ENCODE peak calls at places on chromosomes 2 and 18, in seven cellular contexts. A is AG04450, P is fibroblast of villous mesenchyme, Q is fibroblast of lung, K is cardiac muscle cell, T is hepatocyte, C is PC-9. H is an unnamed sample.

GRCh38 chr2:180144311-180144813 is 137.3 kb upstream of the CWC22 start:
- DNase-seq in A (no peak), P (no peak), Q (no peak), K (no peak), T (no peak), C (no peak), H (no peak)

GRCh38 chr18:48921305-48922202 is 29.2 kb downstream of the SMAD7 start:
- DNase-seq in A (no peak), P (no peak), Q (no peak), K (no peak), T (no peak), C (no peak), H (no peak)

GRCh38 chr2:227657204-227657845 is 9.3 kb upstream of the SCYGR5 start:
- DNase-seq in A (no peak), P (peak; percentile 22), Q (peak; percentile 69), K (no peak), T (peak; percentile 30), C (no peak), H (no peak)

GRCh38 chr2:239723486-239724193 is 301.5 kb downstream of the NDUFA10 start:
- DNase-seq in A (no peak), P (no peak), Q (no peak), K (no peak), T (no peak), C (no peak), H (no peak)

GRCh38 chr18:31741096-31741735 is 19.5 kb downstream of the SLC25A52 start:
- DNase-seq in A (peak; percentile 2), P (peak; percentile 46), Q (peak; percentile 18), K (peak; percentile 33), T (peak; percentile 54), C (no peak), H (peak; percentile 33)

GRCh38 chr2:227871375-227871788 is at the start of gene DAW1:
- DNase-seq in A (no peak), P (peak; percentile 59), Q (peak; percentile 65), K (peak; percentile 85), T (no peak), C (peak; percentile 62), H (peak; percentile 45)

GRCh38 chr2:42498482-42498881 is 4.7 kb upstream of the KCNG3 start:
- DNase-seq in A (no peak), P (no peak), Q (peak; percentile 4), K (no peak), T (no peak), C (no peak), H (no peak)

GRCh38 chr2:138949517-138949916 is 169.3 kb upstream of the NXPH2 start:
- DNase-seq in A (no peak), P (no peak), Q (peak; percentile 27), K (no peak), T (no peak), C (peak; percentile 26), H (no peak)

GRCh38 chr2:202035089-202035940 is 1.7 kb downstream of the FZD7 start:
- DNase-seq in A (no peak), P (peak; percentile 67), Q (peak; percentile 83), K (peak; percentile 75), T (peak; percentile 83), C (peak; percentile 18), H (peak; percentile 82)

GRCh38 chr2:152335016-152335850 is at the start of gene FMNL2:
- DNase-seq in A (peak; percentile 18), P (peak; percentile 76), Q (peak; percentile 76), K (peak; percentile 92), T (peak; percentile 91), C (peak; percentile 88), H (peak; percentile 59)

GRCh38 chr18:36628435-36629094 is 200.2 kb downstream of the TPGS2 start:
- DNase-seq in A (peak; percentile 43), P (peak; percentile 78), Q (peak; percentile 19), K (no peak), T (peak; percentile 36), C (no peak), H (peak; percentile 85)

GRCh38 chr2:85135066-85135914 is 2.1 kb downstream of the TCF7L1 start:
- DNase-seq in A (no peak), P (no peak), Q (no peak), K (peak; percentile 19), T (no peak), C (no peak), H (no peak)

GRCh38 chr18:9380571-9381390 is 46.2 kb downstream of the TWSG1 start:
- DNase-seq in A (peak; percentile 20), P (peak; percentile 98), Q (peak; percentile 57), K (no peak), T (no peak), C (no peak), H (peak; percentile 89)

GRCh38 chr2:85264471-85264870 is 63.3 kb downstream of the TGOLN2 start:
- DNase-seq in A (no peak), P (no peak), Q (peak; percentile 86), K (peak; percentile 41), T (no peak), C (no peak), H (peak; percentile 68)

GRCh38 chr18:79738565-79739439 is 58.9 kb upstream of the KCNG2 start:
- DNase-seq in A (no peak), P (peak; percentile 69), Q (no peak), K (no peak), T (no peak), C (no peak), H (peak; percentile 74)

GRCh38 chr2:86592547-86593230 is 29.4 kb upstream of the CHMP3 start:
- DNase-seq in A (no peak), P (no peak), Q (peak; percentile 31), K (peak; percentile 7), T (no peak), C (no peak), H (no peak)

GRCh38 chr2:207143474-207144190 is 22.1 kb downstream of the KLF7 start:
- DNase-seq in A (no peak), P (peak; percentile 84), Q (peak; percentile 79), K (peak; percentile 54), T (peak; percentile 56), C (no peak), H (peak; percentile 91)

GRCh38 chr2:109242222-109242653 is 113.2 kb downstream of the SH3RF3 start:
- DNase-seq in A (no peak), P (no peak), Q (no peak), K (no peak), T (no peak), C (peak; percentile 21), H (peak; percentile 42)

GRCh38 chr2:202034249-202035088 is 814 bp downstream of the FZD7 start:
- DNase-seq in A (no peak), P (peak; percentile 45), Q (peak; percentile 49), K (peak; percentile 69), T (peak; percentile 68), C (peak; percentile 27), H (no peak)

GRCh38 chr2:9164112-9164608 is 42.5 kb upstream of the ASAP2 start:
- DNase-seq in A (no peak), P (no peak), Q (no peak), K (no peak), T (no peak), C (no peak), H (no peak)

GRCh38 chr2:9160732-9161131 is 45.9 kb upstream of the ASAP2 start:
- DNase-seq in A (no peak), P (no peak), Q (no peak), K (no peak), T (no peak), C (no peak), H (no peak)

GRCh38 chr2:9165625-9166024 is 41.0 kb upstream of the ASAP2 start:
- DNase-seq in A (no peak), P (no peak), Q (peak; percentile 77), K (no peak), T (no peak), C (no peak), H (peak; percentile 40)

GRCh38 chr2:9163306-9164111 is 43.1 kb upstream of the ASAP2 start:
- DNase-seq in A (no peak), P (no peak), Q (peak; percentile 79), K (no peak), T (no peak), C (peak; percentile 76), H (peak; percentile 79)

GRCh38 chr2:9162841-9163240 is 43.8 kb upstream of the ASAP2 start:
- DNase-seq in A (no peak), P (no peak), Q (no peak), K (no peak), T (no peak), C (no peak), H (no peak)
- H3K4me3 ChIP-seq in A (no peak overlapping the region), P (no peak overlapping the region), Q (no peak overlapping the region), K (no peak overlapping the region), T (no peak overlapping the region), C (no peak overlapping the region), H (no peak overlapping the region)

GRCh38 chr2:129193961-129194360 is 785.5 kb upstream of the RAB6C start:
- DNase-seq in A (no peak), P (no peak), Q (no peak), K (no peak), T (no peak), C (no peak), H (no peak)
- TF ChIP-seq CTCF in A (no peak), P (no peak), Q (no peak), K (no peak), T (no peak), C (no peak), H (no peak)

GRCh38 chr2:19109521-19109920 is 248.9 kb downstream of the OSR1 start:
- DNase-seq in A (no peak), P (no peak), Q (peak; percentile 44), K (no peak), T (no peak), C (no peak), H (no peak)
- H3K4me3 ChIP-seq in A (no peak overlapping the region), P (no peak overlapping the region), Q (no peak overlapping the region), K (no peak overlapping the region), T (no peak overlapping the region), C (no peak overlapping the region), H (no peak overlapping the region)

GRCh38 chr2:74700643-74701377 is 46.8 kb downstream of the SEMA4F start:
- DNase-seq in A (no peak), P (no peak), Q (no peak), K (no peak), T (no peak), C (no peak), H (no peak)

GRCh38 chr2:74703373-74703772 is 49.3 kb downstream of the SEMA4F start:
- DNase-seq in A (no peak), P (peak; percentile 71), Q (no peak), K (no peak), T (no peak), C (no peak), H (no peak)

GRCh38 chr2:74706741-74707140 is 52.7 kb downstream of the SEMA4F start:
- DNase-seq in A (no peak), P (no peak), Q (no peak), K (no peak), T (no peak), C (no peak), H (no peak)

GRCh38 chr2:74704216-74704615 is 50.2 kb downstream of the SEMA4F start:
- DNase-seq in A (no peak), P (no peak), Q (no peak), K (no peak), T (no peak), C (no peak), H (no peak)

DNA sequence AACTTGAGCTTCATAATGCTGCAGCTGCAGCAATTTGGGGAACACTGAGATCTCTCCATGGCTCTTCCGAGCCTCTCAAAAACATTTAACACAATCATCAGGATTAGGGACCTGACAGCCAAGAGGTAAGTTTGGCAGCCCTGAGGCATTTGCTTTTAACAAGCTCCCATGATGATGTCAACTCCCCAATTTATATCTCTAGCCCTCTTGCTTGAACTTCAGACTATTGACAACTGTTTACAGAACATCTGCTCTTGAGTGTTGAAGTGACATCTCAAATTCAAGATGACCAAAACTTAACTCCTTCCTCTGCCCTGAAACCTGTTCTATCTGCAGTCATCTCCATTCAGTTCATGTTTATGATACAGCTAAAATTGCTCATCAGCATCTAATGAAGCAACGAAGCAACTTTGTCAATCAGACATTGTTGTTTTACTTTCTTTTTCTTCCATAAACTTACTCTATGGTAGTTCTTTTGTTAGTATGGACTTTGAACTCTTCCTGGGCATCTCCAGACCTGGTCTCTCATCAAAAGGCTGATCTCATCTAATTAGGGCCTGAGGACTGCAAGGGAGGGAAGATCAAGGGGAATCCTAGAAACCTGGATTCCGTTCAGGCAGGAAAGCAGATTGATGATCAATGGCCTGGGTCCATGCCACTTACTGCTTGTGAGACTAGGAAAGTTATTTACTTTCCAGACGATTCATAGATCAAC is 48.1 kb downstream of the SEMA4F start:
- DNase-seq in A (no peak), P (no peak), Q (no peak), K (no peak), T (no peak), C (no peak), H (no peak)
- TF ChIP-seq CTCF in A (no peak), P (no peak), Q (no peak), K (no peak), T (no peak), C (no peak), H (no peak)